ENCODE peak calls at places on chromosomes 7 and 10, in nine cellular contexts. Y is AG04450, A is thyroid gland, X is neural progenitor cell, K is H1, D is iPS DF 6.9, H is BE2C, F is fibroblast of lung, S is esophagus squamous epithelium. G is an unnamed sample.

GRCh38 chr10:34097682-34098081 is 717.4 kb downstream of the PARD3 start:
- DNase-seq in D (no peak), S (no peak), X (no peak), H (no peak), Y (no peak), A (no peak), K (no peak), F (no peak), G (no peak)

GRCh38 chr7:155533827-155534690 is 12.3 kb downstream of the CNPY1 start:
- DNase-seq in F (no peak), K (peak; percentile 23), A (no peak), Y (no peak), X (peak; percentile 88), D (peak; percentile 41), H (peak; percentile 59), S (no peak), G (no peak)

GRCh38 chr7:151845412-151846205 is 31.3 kb downstream of the PRKAG2 start:
- DNase-seq in X (no peak), K (no peak), A (no peak), H (no peak), F (no peak), Y (no peak), S (no peak), D (no peak), G (no peak)

GRCh38 chr7:24851791-24852190 is 94.5 kb upstream of the GSDME start:
- DNase-seq in X (no peak), A (no peak), F (peak; percentile 45), S (no peak), H (peak; percentile 31), Y (peak; percentile 16), D (no peak), K (no peak), G (no peak)

GRCh38 chr10:132361581-132362101 is 29.6 kb downstream of the LRRC27 start:
- DNase-seq in A (no peak), H (no peak), K (no peak), Y (no peak), S (no peak), D (no peak), F (no peak), X (no peak), G (no peak)

GRCh38 chr10:51876979-51877378 is 177.6 kb upstream of the CSTF2T start:
- DNase-seq in K (no peak), H (no peak), X (no peak), D (no peak), Y (no peak), A (no peak), S (no peak), F (no peak), G (no peak)

GRCh38 chr7:70570961-70571360 is 561.0 kb upstream of the GALNT17 start:
- DNase-seq in F (no peak), D (no peak), A (no peak), Y (no peak), K (no peak), X (no peak), S (no peak), H (no peak), G (no peak)

GRCh38 chr7:140003913-140004382 is 58.8 kb downstream of the PARP12 start:
- DNase-seq in A (peak; percentile 11), X (peak; percentile 81), S (no peak), Y (peak; percentile 56), K (peak; percentile 15), D (peak; percentile 35), F (peak; percentile 51), H (peak; percentile 51), G (no peak)

GRCh38 chr10:99530108-99531025 is 2.4 kb upstream of the NKX2-3 start:
- DNase-seq in A (no peak), H (no peak), D (no peak), Y (no peak), S (no peak), X (peak; percentile 57), F (no peak), K (no peak), G (no peak)

GRCh38 chr10:106648534-106649481 is 515.7 kb downstream of the SORCS1 start:
- DNase-seq in X (no peak), S (no peak), D (no peak), F (no peak), K (no peak), H (no peak), A (no peak), Y (no peak), G (no peak)

GRCh38 chr7:102253076-102253972 is 33.3 kb upstream of the SH2B2 start:
- DNase-seq in A (peak; percentile 82), F (no peak), Y (no peak), K (no peak), X (no peak), S (no peak), D (no peak), H (no peak), G (no peak)

GRCh38 chr10:110918269-110918632 is 729 bp downstream of the BBIP1 start:
- DNase-seq in H (peak; percentile 96), D (peak; percentile 88), F (peak; percentile 96), X (peak; percentile 98), K (peak; percentile 89), S (no peak), Y (peak; percentile 90), A (peak; percentile 99), G (peak; percentile 95)

GRCh38 chr7:130154131-130154500 is 51.1 kb downstream of the TMEM209 start:
- DNase-seq in H (no peak), Y (no peak), D (no peak), X (no peak), A (peak; percentile 82), K (no peak), S (no peak), F (no peak), G (no peak)

GRCh38 chr10:69632516-69633199 is 2.6 kb downstream of the FAM241B start:
- DNase-seq in S (no peak), D (no peak), K (no peak), H (no peak), F (peak; percentile 38), A (no peak), Y (no peak), X (no peak), G (no peak)

GRCh38 chr7:108584211-108584610 is 14.5 kb downstream of the DNAJB9 start:
- DNase-seq in K (no peak), X (no peak), Y (no peak), A (no peak), D (no peak), H (no peak), F (peak; percentile 13), S (no peak), G (no peak)

GRCh38 chr7:55086413-55087201 is 67.8 kb downstream of the EGFR start:
- DNase-seq in X (no peak), A (peak; percentile 66), D (no peak), K (no peak), S (no peak), F (peak; percentile 91), H (peak; percentile 36), Y (peak; percentile 45), G (no peak)

GRCh38 chr7:2517004-2517403 is 2.6 kb upstream of the LFNG start:
- DNase-seq in D (no peak), Y (peak; percentile 79), X (peak; percentile 53), K (no peak), F (peak; percentile 98), A (no peak), S (no peak), H (no peak), G (no peak)

GRCh38 chr7:94374231-94374630 is 20.5 kb upstream of the COL1A2 start:
- DNase-seq in H (no peak), A (peak; percentile 83), Y (peak; percentile 87), X (peak; percentile 49), S (no peak), K (no peak), D (no peak), F (peak; percentile 95), G (no peak)

DNA sequence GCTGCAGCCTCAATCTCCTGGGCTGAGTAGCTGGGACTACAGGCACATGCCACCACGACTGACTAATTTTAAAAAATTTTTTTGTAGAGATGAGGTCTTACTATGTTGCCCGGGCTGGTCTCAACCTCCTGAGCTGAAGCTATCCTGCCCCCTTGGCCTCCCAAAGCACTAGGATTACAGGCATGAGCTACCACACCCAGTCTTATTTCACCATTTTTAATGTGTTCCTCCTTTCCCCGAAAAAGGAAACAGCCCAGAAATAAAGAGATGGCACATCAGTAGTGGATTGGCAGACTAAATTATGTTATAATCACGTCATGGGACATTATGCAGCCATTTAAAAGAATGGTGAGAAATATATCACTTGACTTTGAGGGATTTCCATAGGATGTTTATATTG is 40.4 kb downstream of the CAPZA2 start:
- DNase-seq in S (no peak), X (no peak), Y (no peak), D (no peak), H (no peak), A (no peak), F (no peak), K (no peak), G (no peak)
- H3K9me3 ChIP-seq in S (no peaks in the 10 kb centered on the region), X (no peaks in the 10 kb centered on the region), Y (no peaks in the 10 kb centered on the region), D (no peaks in the 10 kb centered on the region), H (no peaks in the 10 kb centered on the region), A (no peaks in the 10 kb centered on the region), F (no peaks in the 10 kb centered on the region), K (no peaks in the 10 kb centered on the region), G (no peaks in the 10 kb centered on the region)

GRCh38 chr10:42596196-42596595 is 42.2 kb downstream of the ZNF33B start:
- DNase-seq in X (no peak), D (no peak), K (no peak), A (no peak), Y (no peak), H (no peak), F (no peak), S (no peak), G (no peak)
- H3K9me3 ChIP-seq in X (peaks cover 63% of the 10 kb centered on the region), D (peaks cover 1% of the 10 kb centered on the region), K (peaks cover 42% of the 10 kb centered on the region), A (no peaks in the 10 kb centered on the region), Y (peaks cover under 1% of the 10 kb centered on the region), H (no peaks in the 10 kb centered on the region), F (peaks cover 2% of the 10 kb centered on the region), S (peaks cover 54% of the 10 kb centered on the region), G (no peaks in the 10 kb centered on the region)

GRCh38 chr10:102299873-102300272 is 54.5 kb downstream of the GBF1 start:
- DNase-seq in K (no peak), S (no peak), F (peak; percentile 89), Y (no peak), D (no peak), A (no peak), X (no peak), H (no peak), G (no peak)

GRCh38 chr10:102300289-102300843 is 55.0 kb downstream of the GBF1 start:
- DNase-seq in H (no peak), X (no peak), D (no peak), A (no peak), S (no peak), K (no peak), Y (peak; percentile 46), F (peak; percentile 96), G (no peak)

GRCh38 chr10:102302611-102303010 is 57.3 kb downstream of the GBF1 start:
- DNase-seq in K (no peak), F (no peak), Y (no peak), S (no peak), X (no peak), H (no peak), D (no peak), A (no peak), G (no peak)

GRCh38 chr10:102297132-102297531 is 51.8 kb downstream of the GBF1 start:
- DNase-seq in F (no peak), D (no peak), S (no peak), K (no peak), X (no peak), H (no peak), A (no peak), Y (no peak), G (no peak)

GRCh38 chr10:102298899-102299298 is 53.6 kb downstream of the GBF1 start:
- DNase-seq in S (no peak), F (no peak), D (no peak), K (no peak), H (no peak), Y (no peak), X (no peak), A (no peak), G (no peak)
- H3K9me3 ChIP-seq in S (no peaks in the 10 kb centered on the region), F (no peaks in the 10 kb centered on the region), D (no peaks in the 10 kb centered on the region), K (peaks cover 9% of the 10 kb centered on the region), H (no peaks in the 10 kb centered on the region), Y (no peaks in the 10 kb centered on the region), X (no peaks in the 10 kb centered on the region), A (no peaks in the 10 kb centered on the region), G (no peaks in the 10 kb centered on the region)

GRCh38 chr10:5117021-5117420 is 22.8 kb downstream of the AKR1C3 start:
- DNase-seq in Y (no peak), F (no peak), D (no peak), S (no peak), X (no peak), H (no peak), A (no peak), K (no peak), G (no peak)
- H3K9me3 ChIP-seq in Y (no peaks in the 10 kb centered on the region), F (no peaks in the 10 kb centered on the region), D (no peaks in the 10 kb centered on the region), S (no peaks in the 10 kb centered on the region), X (no peaks in the 10 kb centered on the region), H (no peaks in the 10 kb centered on the region), A (no peaks in the 10 kb centered on the region), K (peaks cover 28% of the 10 kb centered on the region), G (no peaks in the 10 kb centered on the region)